ENCODE peak calls at places on chromosomes 5 and 9, in six cellular contexts. Z is IMR-90, R is mesenchymal stem cell, A is fibroblast of lung, E is GM23248, F is endothelial cell of umbilical vein. S is an unnamed sample.

GRCh38 chr9:134283111-134283515 is 43.1 kb upstream of the RXRA start:
- DNase-seq in F (peak; percentile 28), R (no peak), E (peak; percentile 86), Z (peak; percentile 70), A (peak; percentile 85), S (peak; percentile 53)

GRCh38 chr5:67038817-67039603 is 157.6 kb downstream of the CD180 start:
- DNase-seq in Z (peak; percentile 88), A (peak; percentile 71), R (peak; percentile 70), F (peak; percentile 85), E (peak; percentile 71), S (peak; percentile 55)

GRCh38 chr9:27429436-27429835 is 94.7 kb upstream of the IFNK start:
- DNase-seq in R (no peak), A (no peak), Z (no peak), E (no peak), F (no peak), S (no peak)

GRCh38 chr5:51908215-51908614 is 525.0 kb downstream of the ISL1 start:
- DNase-seq in F (no peak), R (no peak), E (no peak), Z (no peak), A (no peak), S (no peak)

GRCh38 chr9:134475051-134475790 is 149.0 kb downstream of the RXRA start:
- DNase-seq in A (peak; percentile 85), F (peak; percentile 72), E (peak; percentile 93), R (peak; percentile 80), Z (peak; percentile 81), S (no peak)

GRCh38 chr5:61919920-61920319 is 386.1 kb upstream of the KIF2A start:
- DNase-seq in A (no peak), R (peak; percentile 21), F (no peak), E (no peak), Z (no peak), S (peak; percentile 94)

GRCh38 chr5:42483472-42484154 is 60.4 kb downstream of the GHR start:
- DNase-seq in A (peak; percentile 18), R (no peak), Z (no peak), F (no peak), E (no peak), S (no peak)

GRCh38 chr9:121532881-121533280 is 33.2 kb upstream of the GGTA1 start:
- DNase-seq in A (no peak), E (no peak), R (no peak), Z (no peak), F (no peak), S (no peak)

GRCh38 chr5:171984748-171985419 is 21.6 kb downstream of the FBXW11 start:
- DNase-seq in F (peak; percentile 63), R (peak; percentile 84), Z (peak; percentile 98), E (peak; percentile 79), A (peak; percentile 60), S (peak; percentile 89)

GRCh38 chr9:130239741-130240241 is 25.8 kb upstream of the HMCN2 start:
- DNase-seq in A (peak; percentile 14), E (peak; percentile 34), Z (peak; percentile 19), R (no peak), F (no peak), S (no peak)

GRCh38 chr5:111072949-111073682 is 1.6 kb downstream of the TSLP start:
- DNase-seq in A (no peak), Z (peak; percentile 28), R (peak; percentile 55), F (no peak), E (peak; percentile 46), S (peak; percentile 41)

GRCh38 chr9:18422296-18423036 is 51.5 kb upstream of the ADAMTSL1 start:
- DNase-seq in Z (no peak), F (no peak), E (no peak), A (no peak), R (no peak), S (peak; percentile 37)

GRCh38 chr9:121819511-121820231 is 168.2 kb downstream of the DAB2IP start:
- DNase-seq in F (peak; percentile 33), E (peak; percentile 69), Z (peak; percentile 63), R (peak; percentile 22), A (peak; percentile 31), S (no peak)

GRCh38 chr5:14223372-14223771 is 80.2 kb downstream of the TRIO start:
- DNase-seq in Z (no peak), F (peak; percentile 68), A (no peak), R (no peak), E (no peak), S (no peak)

GRCh38 chr9:133135193-133135745 is 14.2 kb upstream of the RALGDS start:
- DNase-seq in E (peak; percentile 98), R (peak; percentile 75), F (peak; percentile 93), A (peak; percentile 69), Z (peak; percentile 86), S (peak; percentile 97)

GRCh38 chr5:98839469-98840383 is 66.3 kb downstream of the RGMB start:
- DNase-seq in A (peak; percentile 30), F (no peak), Z (no peak), R (no peak), E (peak; percentile 30), S (no peak)

GRCh38 chr5:127001621-127002296 is 28.6 kb downstream of the MARCHF3 start:
- DNase-seq in R (peak; percentile 93), Z (peak; percentile 98), E (peak; percentile 90), A (peak; percentile 64), F (peak; percentile 76), S (no peak)

GRCh38 chr9:135666534-135667402 is 3.7 kb downstream of the LCN9 start:
- DNase-seq in R (no peak), A (no peak), E (no peak), F (no peak), Z (no peak), S (no peak)

GRCh38 chr9:84668204-84669007 is 1.1 kb upstream of the NTRK2 start:
- DNase-seq in F (peak; percentile 52), E (peak; percentile 76), A (peak; percentile 44), Z (peak; percentile 19), R (peak; percentile 57), S (peak; percentile 74)

GRCh38 chr5:175746851-175747250 is 89.0 kb downstream of the HRH2 start:
- DNase-seq in R (peak; percentile 9), A (peak; percentile 3), Z (peak; percentile 15), E (peak; percentile 30), F (no peak), S (peak; percentile 28)

GRCh38 chr9:14323083-14323968 is 9.4 kb upstream of the NFIB start:
- DNase-seq in F (peak; percentile 76), R (peak; percentile 41), Z (no peak), A (peak; percentile 51), E (no peak), S (peak; percentile 60)

GRCh38 chr9:14321517-14322125 is 7.7 kb upstream of the NFIB start:
- DNase-seq in E (peak; percentile 55), Z (no peak), A (no peak), F (peak; percentile 60), R (no peak), S (no peak)

GRCh38 chr9:14318934-14319513 is 5.1 kb upstream of the NFIB start:
- DNase-seq in R (no peak), Z (no peak), F (peak; percentile 45), A (no peak), E (no peak), S (no peak)

GRCh38 chr9:14322211-14323082 is 8.5 kb upstream of the NFIB start:
- DNase-seq in E (peak; percentile 97), R (peak; percentile 90), A (peak; percentile 90), F (peak; percentile 93), Z (peak; percentile 76), S (peak; percentile 92)

DNA sequence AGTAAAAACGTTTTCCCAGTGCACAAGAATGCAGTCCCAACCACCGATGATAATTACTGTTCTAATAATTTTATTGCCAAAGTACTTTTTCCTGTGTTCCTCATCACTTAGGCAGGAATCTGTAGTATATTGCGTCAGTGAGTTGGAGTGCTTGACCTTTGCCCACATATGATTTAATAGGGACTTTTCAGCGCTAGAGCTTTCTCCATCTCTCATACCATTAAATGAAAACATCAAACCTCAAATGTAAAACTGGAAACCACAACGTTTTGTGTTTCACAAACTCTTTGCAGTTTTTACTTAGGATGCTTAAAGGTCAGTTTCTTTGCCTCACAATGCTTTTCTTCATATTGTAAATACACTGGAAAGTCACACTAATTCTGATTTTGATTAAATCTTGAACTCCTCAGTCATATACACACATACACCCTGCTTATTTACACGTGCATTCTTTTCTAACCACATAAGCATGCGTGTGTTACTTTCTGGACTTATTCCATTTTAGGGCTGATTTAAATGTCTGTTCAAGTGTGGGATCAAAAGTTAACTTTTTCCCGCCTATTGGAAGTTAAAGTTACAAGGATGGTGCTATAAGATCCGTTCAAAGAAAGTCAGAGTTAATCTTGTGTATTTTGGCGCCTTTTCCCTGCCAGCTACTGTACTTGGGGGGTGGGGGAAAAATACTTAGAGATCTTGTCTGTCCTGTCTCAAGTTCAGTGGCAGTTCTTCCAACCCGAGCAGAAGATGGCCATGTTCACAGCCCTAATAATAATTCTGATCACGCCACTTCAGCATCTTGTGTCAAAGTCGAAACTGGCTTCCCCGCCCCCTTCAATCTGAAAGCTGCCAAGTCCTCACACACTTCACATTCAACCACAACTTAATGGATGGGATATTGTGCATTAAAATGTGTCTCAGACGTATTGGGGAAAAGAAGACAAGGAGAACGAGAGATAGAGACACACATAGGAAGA is 6.6 kb upstream of the NFIB start:
- DNase-seq in R (peak; percentile 90), Z (peak; percentile 95), E (peak; percentile 83), F (peak; percentile 82), A (peak; percentile 99), S (peak; percentile 94)
- H3K9ac ChIP-seq in R (peak overlapping the region; percentile 90), Z (no peak overlapping the region), E (no peak overlapping the region), F (peak overlapping the region; percentile 90), A (no peak overlapping the region), S (peak overlapping the region; percentile 85)

GRCh38 chr5:75319636-75320035 is 17.4 kb upstream of the HMGCR start:
- DNase-seq in E (no peak), Z (no peak), A (no peak), R (no peak), F (no peak), S (no peak)

GRCh38 chr5:75324791-75325190 is 12.2 kb upstream of the HMGCR start:
- DNase-seq in F (no peak), A (no peak), E (no peak), Z (no peak), R (no peak), S (no peak)

GRCh38 chr5:75325242-75325641 is 11.8 kb upstream of the HMGCR start:
- DNase-seq in Z (no peak), A (no peak), R (no peak), E (no peak), F (no peak), S (no peak)

GRCh38 chr5:75322066-75322465 is 15.0 kb upstream of the HMGCR start:
- DNase-seq in A (no peak), E (no peak), R (no peak), F (no peak), Z (no peak), S (no peak)

GRCh38 chr5:75320341-75320740 is 16.7 kb upstream of the HMGCR start:
- DNase-seq in R (peak; percentile 13), F (no peak), E (no peak), A (no peak), Z (no peak), S (no peak)
- H3K9ac ChIP-seq in R (peak overlapping the region; percentile 29), F (no peak overlapping the region), E (no peak overlapping the region), A (no peak overlapping the region), Z (no peak overlapping the region), S (no peak overlapping the region)

GRCh38 chr9:70795841-70796240 is 325.6 kb downstream of the TRPM3 start:
- DNase-seq in Z (no peak), F (no peak), R (no peak), A (no peak), E (no peak), S (no peak)
- H3K9ac ChIP-seq in Z (no peak overlapping the region), F (no peak overlapping the region), R (no peak overlapping the region), A (no peak overlapping the region), E (no peak overlapping the region), S (no peak overlapping the region)

DNA sequence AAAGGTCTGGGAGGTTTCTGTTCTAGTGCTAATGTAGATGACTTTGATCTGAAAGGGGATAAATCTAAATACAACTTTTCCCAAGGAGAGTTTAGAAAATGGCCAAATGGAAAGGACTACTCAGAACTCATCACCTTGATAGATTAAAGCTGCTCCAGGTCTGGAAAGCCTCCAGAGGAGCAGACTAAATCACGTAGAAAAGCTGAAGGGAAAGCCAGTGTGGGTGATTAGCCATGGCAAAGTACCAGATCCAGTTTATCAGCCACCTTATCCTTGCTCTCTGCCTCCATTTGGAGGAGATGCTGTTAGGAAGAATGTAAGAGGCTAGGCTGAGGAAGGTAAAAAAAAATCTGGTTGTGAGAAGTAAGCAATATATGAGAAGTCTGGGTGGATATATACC is 120.7 kb upstream of the RAI14 start:
- DNase-seq in E (peak; percentile 18), Z (no peak), A (no peak), F (no peak), R (no peak), S (no peak)
- H3K9ac ChIP-seq in E (peak overlapping the region; percentile 4), Z (peak overlapping the region; percentile 26), A (no peak overlapping the region), F (no peak overlapping the region), R (peak overlapping the region; percentile 55), S (no peak overlapping the region)